ENCODE peak calls at places on chromosomes 7 and 10, in ten cellular contexts. Z, D, X, E, S, T, L, Y, R and J are unnamed samples.
A peak's percentile ranks its signal among the peaks of the same experiment; 100 is the strongest.

GRCh38 chr10:129531195-129531968 is 64.3 kb downstream of the MGMT start:
- DNase-seq in R (no peak), S (no peak), Y (peak; percentile 7), D (peak; percentile 14), L (no peak), Z (peak; percentile 40), X (no peak), T (no peak), E (peak; percentile 34), J (no peak)

GRCh38 chr10:113131611-113132330 is 181.7 kb downstream of the TCF7L2 start:
- DNase-seq in T (no peak), Z (no peak), E (peak; percentile 58), S (no peak), Y (no peak), D (peak; percentile 78), X (no peak), L (no peak), R (peak; percentile 53), J (no peak)

GRCh38 chr10:112383325-112383724 is 9.4 kb downstream of the ACSL5 start:
- DNase-seq in E (peak; percentile 72), D (peak; percentile 60), X (peak; percentile 36), L (no peak), Y (peak; percentile 93), R (no peak), Z (no peak), T (no peak), S (no peak), J (no peak)

GRCh38 chr10:124032982-124033886 is 60.2 kb downstream of the CHST15 start:
- DNase-seq in R (no peak), D (peak; percentile 86), T (no peak), X (no peak), E (no peak), L (no peak), Y (no peak), S (no peak), Z (no peak), J (no peak)

GRCh38 chr7:12648704-12649261 is 38.6 kb upstream of the ARL4A start:
- DNase-seq in E (no peak), T (no peak), L (no peak), R (no peak), Y (no peak), S (no peak), Z (no peak), X (no peak), D (no peak), J (no peak)

GRCh38 chr7:138064856-138065357 is 11.4 kb upstream of the AKR1D1 start:
- DNase-seq in Z (no peak), L (no peak), R (no peak), X (no peak), E (peak; percentile 68), S (no peak), D (peak; percentile 66), Y (no peak), T (no peak), J (no peak)

GRCh38 chr10:99908512-99908911 is 101.2 kb downstream of the DNMBP start:
- DNase-seq in X (no peak), Z (no peak), L (peak; percentile 16), T (no peak), E (no peak), R (no peak), D (peak; percentile 20), S (no peak), Y (no peak), J (no peak)

GRCh38 chr7:10889266-10889898 is 84.3 kb upstream of the PHF14 start:
- DNase-seq in Z (no peak), L (peak; percentile 59), D (peak; percentile 55), Y (peak; percentile 48), T (no peak), R (no peak), E (peak; percentile 46), S (peak; percentile 38), X (no peak), J (peak; percentile 9)

GRCh38 chr7:92763636-92764423 is 72.5 kb downstream of the CDK6 start:
- DNase-seq in Z (no peak), D (peak; percentile 85), Y (peak; percentile 90), E (peak; percentile 63), L (peak; percentile 16), X (no peak), T (no peak), R (no peak), S (peak; percentile 78), J (no peak)

GRCh38 chr10:22010973-22011408 is 7.5 kb upstream of the DNAJC1 start:
- DNase-seq in L (no peak), X (no peak), R (no peak), D (peak; percentile 29), Z (no peak), E (no peak), T (no peak), S (no peak), Y (peak; percentile 18), J (no peak)

GRCh38 chr10:58397830-58398229 is 12.6 kb downstream of the TFAM start:
- DNase-seq in E (no peak), T (no peak), X (no peak), Z (no peak), L (no peak), R (no peak), D (no peak), S (no peak), Y (no peak), J (no peak)

GRCh38 chr10:16458196-16458977 is 21.6 kb downstream of the PTER start:
- DNase-seq in T (no peak), Y (no peak), E (no peak), D (no peak), R (no peak), S (no peak), Z (no peak), L (no peak), X (no peak), J (no peak)

GRCh38 chr7:114083714-114084113 is 164.9 kb upstream of the PPP1R3A start:
- DNase-seq in X (no peak), Y (no peak), L (no peak), E (no peak), Z (no peak), S (peak; percentile 6), T (no peak), R (no peak), D (peak; percentile 13), J (no peak)

GRCh38 chr7:149071641-149072437 is 18.7 kb downstream of the ZNF786 start:
- DNase-seq in L (peak; percentile 29), S (peak; percentile 31), D (peak; percentile 11), E (no peak), T (no peak), X (peak; percentile 24), Z (peak; percentile 54), Y (peak; percentile 88), R (no peak), J (peak; percentile 42)

GRCh38 chr7:71746004-71746403 is 614.1 kb downstream of the GALNT17 start:
- DNase-seq in T (no peak), S (no peak), Y (no peak), D (no peak), L (peak; percentile 28), Z (no peak), X (no peak), R (no peak), E (no peak), J (no peak)

DNA sequence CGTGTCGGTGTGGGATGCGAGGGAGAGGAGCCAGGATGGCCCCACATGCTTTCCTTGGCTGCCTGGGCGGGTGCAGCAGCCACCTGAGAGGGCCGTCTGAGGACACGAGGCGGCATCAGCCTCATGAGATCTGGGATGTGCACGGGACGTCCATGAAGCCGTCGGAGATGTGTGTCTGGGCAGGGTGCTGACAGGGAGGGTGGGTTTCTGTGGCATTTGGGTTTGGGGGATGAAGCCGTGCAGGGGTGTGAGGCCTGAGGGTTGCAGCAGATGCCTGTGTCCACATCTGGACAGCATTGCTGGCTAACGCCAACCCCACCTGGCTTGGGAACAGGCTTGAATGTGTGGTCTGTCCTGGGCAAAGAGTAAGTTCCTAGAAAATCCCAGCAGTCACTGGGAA is 179.5 kb downstream of the DNAJB6 start:
- DNase-seq in T (peak; percentile 14), R (no peak), X (no peak), S (no peak), D (no peak), Z (no peak), E (no peak), L (no peak), Y (no peak), J (no peak)
- H3K9me3 ChIP-seq in T (no peaks in the 10 kb centered on the region), R (no peaks in the 10 kb centered on the region), X (no peaks in the 10 kb centered on the region), S (no peaks in the 10 kb centered on the region), D (no peaks in the 10 kb centered on the region), Z (no peaks in the 10 kb centered on the region), E (no peaks in the 10 kb centered on the region), L (no peaks in the 10 kb centered on the region), Y (no peaks in the 10 kb centered on the region), J (no peaks in the 10 kb centered on the region)

GRCh38 chr7:57342954-57343353 is 107.0 kb upstream of the ZNF716 start:
- DNase-seq in R (no peak), X (peak; percentile 49), L (no peak), D (no peak), Z (no peak), S (no peak), T (no peak), E (no peak), Y (no peak), J (no peak)

GRCh38 chr7:57339198-57339944 is 110.6 kb upstream of the ZNF716 start:
- DNase-seq in X (peak; percentile 33), Y (no peak), T (no peak), Z (no peak), D (no peak), L (no peak), S (no peak), E (no peak), R (no peak), J (no peak)

GRCh38 chr7:57343901-57344622 is 105.9 kb upstream of the ZNF716 start:
- DNase-seq in R (no peak), Y (no peak), Z (no peak), T (no peak), S (no peak), L (no peak), E (no peak), D (no peak), X (peak; percentile 65), J (no peak)

GRCh38 chr7:57348646-57349269 is 101.2 kb upstream of the ZNF716 start:
- DNase-seq in T (no peak), X (peak; percentile 41), L (no peak), Z (no peak), Y (no peak), D (no peak), R (no peak), E (no peak), S (no peak), J (no peak)

GRCh38 chr7:57344957-57345356 is 105.0 kb upstream of the ZNF716 start:
- DNase-seq in Y (no peak), R (no peak), Z (no peak), T (no peak), E (no peak), S (no peak), X (no peak), D (no peak), L (no peak), J (no peak)
- H3K9me3 ChIP-seq in Y (peaks cover 10% of the 10 kb centered on the region), R (no peaks in the 10 kb centered on the region), Z (no peaks in the 10 kb centered on the region), T (no peaks in the 10 kb centered on the region), E (peaks cover 99% of the 10 kb centered on the region), S (peaks cover 8% of the 10 kb centered on the region), X (no peaks in the 10 kb centered on the region), D (peaks cover 13% of the 10 kb centered on the region), L (peaks cover under 1% of the 10 kb centered on the region), J (no peaks in the 10 kb centered on the region)

GRCh38 chr7:158361326-158361946 is 226.2 kb downstream of the PTPRN2 start:
- DNase-seq in Y (no peak), D (no peak), R (no peak), L (no peak), X (no peak), Z (no peak), E (no peak), T (peak; percentile 22), S (no peak), J (no peak)
- H3K9me3 ChIP-seq in Y (no peaks in the 10 kb centered on the region), D (peaks cover 4% of the 10 kb centered on the region), R (no peaks in the 10 kb centered on the region), L (no peaks in the 10 kb centered on the region), X (no peaks in the 10 kb centered on the region), Z (no peaks in the 10 kb centered on the region), E (no peaks in the 10 kb centered on the region), T (no peaks in the 10 kb centered on the region), S (peaks cover 3% of the 10 kb centered on the region), J (no peaks in the 10 kb centered on the region)

GRCh38 chr10:67242531-67242930 is 316.7 kb downstream of the LRRTM3 start:
- DNase-seq in X (no peak), D (no peak), Z (no peak), R (no peak), Y (no peak), T (no peak), S (no peak), L (no peak), E (no peak), J (no peak)
- H3K9me3 ChIP-seq in X (no peaks in the 10 kb centered on the region), D (no peaks in the 10 kb centered on the region), Z (no peaks in the 10 kb centered on the region), R (no peaks in the 10 kb centered on the region), Y (no peaks in the 10 kb centered on the region), T (no peaks in the 10 kb centered on the region), S (no peaks in the 10 kb centered on the region), L (no peaks in the 10 kb centered on the region), E (no peaks in the 10 kb centered on the region), J (no peaks in the 10 kb centered on the region)